ENCODE peak calls at places on chromosome 5, in four cellular contexts. Z, B, A and J are unnamed samples.

GRCh38 chr5:139998837-139999236 is 44.3 kb downstream of the NRG2 start:
- DNase-seq in Z (no peak), B (no peak), A (no peak), J (no peak)

GRCh38 chr5:155140646-155141045 is 127.1 kb downstream of the KIF4B start:
- DNase-seq in Z (no peak), B (no peak), A (no peak), J (no peak)

GRCh38 chr5:136374638-136375037 is 9.3 kb upstream of the TRPC7 start:
- DNase-seq in Z (no peak), B (no peak), A (no peak), J (no peak)

GRCh38 chr5:61505281-61505680 is 173.2 kb downstream of the ZSWIM6 start:
- DNase-seq in Z (no peak), B (no peak), A (no peak), J (no peak)

GRCh38 chr5:123807177-123807900 is 295.4 kb downstream of the CSNK1G3 start:
- DNase-seq in Z (no peak), B (no peak), A (no peak), J (peak)

GRCh38 chr5:126415789-126416188 is 7.4 kb upstream of the GRAMD2B start:
- DNase-seq in Z (no peak), B (no peak), A (no peak), J (no peak)

GRCh38 chr5:39177629-39177959 is 41.8 kb downstream of the FYB1 start:
- DNase-seq in Z (peak), B (no peak), A (peak), J (no peak)

GRCh38 chr5:126526493-126526892 is 68.5 kb downstream of the ALDH7A1 start:
- DNase-seq in Z (no peak), B (no peak), A (no peak), J (no peak)

GRCh38 chr5:1727571-1727970 is 72.1 kb downstream of the MRPL36 start:
- DNase-seq in Z (no peak), B (no peak), A (no peak), J (no peak)

GRCh38 chr5:122259995-122260394 is 52.0 kb upstream of the SNCAIP start:
- DNase-seq in Z (no peak), B (peak), A (no peak), J (no peak)

GRCh38 chr5:123755587-123756324 is 243.8 kb downstream of the CSNK1G3 start:
- DNase-seq in Z (no peak), B (no peak), A (no peak), J (no peak)

GRCh38 chr5:172179032-172179989 is 8.7 kb downstream of the STK10 start:
- DNase-seq in Z (no peak), B (no peak), A (peak), J (no peak)

GRCh38 chr5:139395844-139396640 is 1.1 kb upstream of the PROB1 start:
- DNase-seq in Z (no peak), B (no peak), A (no peak), J (no peak)

GRCh38 chr5:4720831-4721230 is 419.3 kb upstream of the ADAMTS16 start:
- DNase-seq in Z (no peak), B (no peak), A (no peak), J (no peak)

GRCh38 chr5:113187879-113188278 is 211.3 kb downstream of the DCP2 start:
- DNase-seq in Z (no peak), B (no peak), A (no peak), J (no peak)

GRCh38 chr5:67141644-67142043 is 55.0 kb downstream of the CD180 start:
- DNase-seq in Z (no peak), B (no peak), A (no peak), J (no peak)

GRCh38 chr5:133292300-133292699 is 240.5 kb downstream of the HSPA4 start:
- DNase-seq in Z (no peak), B (no peak), A (no peak), J (no peak)

GRCh38 chr5:89308606-89309040 is 425.6 kb upstream of the MEF2C start:
- DNase-seq in Z (peak), B (no peak), A (peak), J (no peak)

GRCh38 chr5:137374110-137374853 is 124.8 kb downstream of the SPOCK1 start:
- DNase-seq in Z (no peak), B (no peak), A (no peak), J (no peak)

GRCh38 chr5:113520429-113520828 is 6.9 kb downstream of the YTHDC2 start:
- DNase-seq in Z (no peak), B (peak), A (peak), J (no peak)

GRCh38 chr5:181160144-181160754 is 12.9 kb downstream of the OR2V2 start:
- DNase-seq in Z (peak), B (no peak), A (no peak), J (peak)

GRCh38 chr5:142275496-142275895 is 49.3 kb downstream of the SPRY4 start:
- DNase-seq in Z (no peak), B (no peak), A (no peak), J (no peak)

GRCh38 chr5:172816887-172817418 is 17.1 kb upstream of the ERGIC1 start:
- DNase-seq in Z (peak), B (no peak), A (no peak), J (no peak)

GRCh38 chr5:6194261-6194875 is 184.0 kb downstream of the MED10 start:
- DNase-seq in Z (no peak), B (no peak), A (no peak), J (no peak)

GRCh38 chr5:127412698-127413097 is 104.7 kb upstream of the PRRC1 start:
- DNase-seq in Z (no peak), B (no peak), A (no peak), J (no peak)

GRCh38 chr5:168184103-168184502 is 107.3 kb upstream of the WWC1 start:
- DNase-seq in Z (no peak), B (no peak), A (no peak), J (no peak)
- TF ChIP-seq FOXM1 in Z (no peak), B (no peak), A (no peak), J (no peak)

GRCh38 chr5:80319702-80320101 is at the start of gene SPZ1:
- DNase-seq in Z (no peak), B (no peak), A (no peak), J (no peak)

GRCh38 chr5:80326468-80326867 is 6.7 kb downstream of the SPZ1 start:
- DNase-seq in Z (no peak), B (no peak), A (no peak), J (no peak)

DNA sequence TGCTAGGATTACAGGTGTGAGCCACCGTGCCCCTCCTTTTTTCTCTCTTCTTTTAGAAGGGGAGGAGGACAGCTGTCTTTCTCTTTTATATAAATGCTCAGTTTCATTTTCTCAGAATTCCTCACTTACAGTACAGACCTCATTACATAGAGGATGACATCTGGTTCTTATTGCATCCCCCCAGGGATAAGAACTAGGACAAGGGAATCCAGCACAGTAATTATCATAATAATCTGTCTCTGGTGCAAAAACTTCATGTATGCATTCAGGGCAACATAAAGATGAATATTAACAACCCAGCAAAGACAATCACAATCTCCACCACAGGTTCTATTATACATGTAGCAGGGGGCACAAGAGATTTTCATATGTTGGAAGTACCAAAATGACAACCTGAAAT is 5.1 kb downstream of the SPZ1 start:
- DNase-seq in Z (no peak), B (no peak), A (no peak), J (no peak)
- TF ChIP-seq TARDBP in Z (no peak), B (no peak), A (no peak), J (no peak)

GRCh38 chr5:179201986-179202385 is 141.8 kb downstream of the ZNF354C start:
- DNase-seq in Z (no peak), B (no peak), A (no peak), J (no peak)
- TF ChIP-seq FOXM1 in Z (no peak), B (no peak), A (no peak), J (no peak)

DNA sequence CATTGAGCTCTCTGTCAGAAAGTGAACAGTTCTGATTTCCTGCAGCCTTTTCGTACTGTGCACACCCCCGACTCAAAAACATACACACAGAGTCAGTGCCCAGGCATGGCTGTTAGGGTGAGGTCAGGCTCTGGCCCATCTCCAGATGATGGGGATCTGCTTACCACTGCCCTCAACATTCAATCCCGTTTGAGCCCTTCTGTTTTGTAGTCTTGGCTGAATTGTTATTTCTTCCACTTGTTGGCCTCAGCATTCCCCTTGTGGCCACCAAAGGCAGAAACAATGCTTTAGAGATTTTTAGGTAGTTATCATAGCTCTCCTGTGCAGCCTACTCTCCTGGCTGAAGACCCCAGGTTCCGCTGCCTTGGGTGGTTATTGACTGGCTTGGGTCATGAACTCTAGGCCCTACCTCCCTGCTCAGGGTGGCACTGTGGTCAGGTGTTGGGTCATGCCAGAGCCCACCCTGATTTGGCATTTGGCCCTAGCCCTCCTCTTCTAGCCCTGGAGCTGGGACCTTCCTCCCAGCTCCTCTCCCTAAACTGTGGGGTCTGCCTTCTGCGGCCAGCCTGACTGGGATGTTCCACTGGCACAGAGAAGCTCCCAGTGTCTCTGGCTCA is 7.8 kb upstream of the MYOZ3 start:
- DNase-seq in Z (no peak), B (no peak), A (no peak), J (no peak)
- TF ChIP-seq TARDBP in Z (no peak), B (no peak), A (no peak), J (no peak)

GRCh38 chr5:152439791-152440190 is 34.7 kb upstream of the NMUR2 start:
- DNase-seq in Z (no peak), B (no peak), A (no peak), J (no peak)

GRCh38 chr5:152437861-152438260 is 32.8 kb upstream of the NMUR2 start:
- DNase-seq in Z (no peak), B (no peak), A (no peak), J (no peak)
- TF ChIP-seq FOXM1 in Z (no peak), B (no peak), A (no peak), J (no peak)

DNA sequence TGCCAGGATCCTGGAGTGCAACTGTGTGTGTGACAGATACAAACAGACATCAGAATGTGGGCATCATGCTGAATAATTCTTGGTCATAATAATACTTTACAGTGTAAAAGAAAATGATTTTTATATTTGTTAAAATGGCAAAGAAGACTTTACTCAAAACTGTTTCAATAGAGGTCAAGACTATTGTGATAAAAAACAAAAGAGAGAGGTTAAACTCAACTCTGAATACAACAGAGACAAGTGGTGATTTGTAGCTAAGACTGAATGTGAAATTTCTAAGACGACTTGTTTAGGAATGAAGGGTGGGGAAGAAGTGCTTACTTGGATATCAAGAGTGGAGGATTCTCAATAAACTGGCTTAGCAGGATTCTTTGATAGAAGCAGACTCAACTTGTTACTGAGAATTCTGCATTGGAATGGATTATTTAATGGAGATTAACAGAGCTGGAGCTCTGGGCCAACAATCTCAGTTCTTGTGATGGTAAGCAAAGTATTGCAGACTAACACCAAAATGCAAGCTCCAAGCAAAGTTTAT is 457.4 kb upstream of the CDH18 start:
- DNase-seq in Z (no peak), B (no peak), A (no peak), J (no peak)
- TF ChIP-seq TARDBP in Z (no peak), B (no peak), A (no peak), J (no peak)